ENCODE peak calls at places on chromosomes 6 and 20, in four cellular contexts. Q is fibroblast of lung, Y is AG10803, S is activated T-cell treated with anti-CD3 and anti-CD28 coated beads for 1 hour. K is an unnamed sample.

GRCh38 chr20:61531553-61532345 is 279.7 kb downstream of the CDH4 start:
- DNase-seq in Q (peak; percentile 81), S (no peak), Y (peak; percentile 11), K (no peak)

GRCh38 chr6:118905851-118906250 is 11.9 kb downstream of the ASF1A start:
- DNase-seq in S (no peak), Y (no peak), Q (no peak), K (no peak)

GRCh38 chr6:159061146-159061545 is 16.4 kb upstream of the TAGAP start:
- DNase-seq in Y (no peak), S (no peak), Q (no peak), K (no peak)

GRCh38 chr6:20474756-20475542 is 59.3 kb upstream of the CDKAL1 start:
- DNase-seq in S (no peak), Q (no peak), Y (no peak), K (no peak)

GRCh38 chr20:8305449-8305978 is 173.4 kb downstream of the PLCB1 start:
- DNase-seq in Q (peak; percentile 11), Y (no peak), S (peak; percentile 54), K (no peak)

GRCh38 chr6:24126586-24127192 is 674 bp downstream of the NRSN1 start:
- DNase-seq in S (no peak), Y (peak; percentile 13), Q (peak; percentile 51), K (peak; percentile 24)

GRCh38 chr6:17768388-17768787 is 61.7 kb upstream of the NUP153 start:
- DNase-seq in S (no peak), Q (peak; percentile 17), Y (peak; percentile 9), K (peak; percentile 6)

GRCh38 chr6:108564178-108564577 is 3.5 kb downstream of the FOXO3 start:
- DNase-seq in Y (peak; percentile 98), Q (peak; percentile 99), S (no peak), K (peak; percentile 88)

GRCh38 chr6:146357578-146358340 is 185.9 kb upstream of the RAB32 start:
- DNase-seq in S (no peak), Y (peak; percentile 92), Q (peak; percentile 98), K (peak; percentile 87)

GRCh38 chr6:5525209-5525608 is 263.9 kb downstream of the FARS2 start:
- DNase-seq in Q (peak; percentile 72), S (no peak), Y (peak; percentile 91), K (peak; percentile 94)

GRCh38 chr6:142537612-142538478 is 236.0 kb downstream of the ADGRG6 start:
- DNase-seq in S (no peak), Y (peak; percentile 13), Q (no peak), K (no peak)

GRCh38 chr6:6811151-6812002 is 222.9 kb downstream of the LY86 start:
- DNase-seq in Q (peak; percentile 74), S (no peak), Y (peak; percentile 33), K (no peak)

K was measured in fibroblast of gingiva.